ENCODE peak calls at places on chromosome 7, in six cellular contexts. S is esophagus squamous epithelium; G is CD4-positive, CD25-positive, alpha-beta regulatory T cell; U is neural progenitor cell; A is mammary epithelial cell; D is adipocyte. K is an unnamed sample. For H3K9me3, the result is how much of the 10 kb centered on the place peaks cover.

GRCh38 chr7:110442386-110442837 is 648.5 kb upstream of the LRRN3 start:
- DNase-seq in S (no peak), G (peak), U (peak), A (peak), D (peak), K (no peak)

GRCh38 chr7:66162622-66163021 is 42.5 kb upstream of the TPST1 start:
- DNase-seq in S (no peak), G (no peak), U (no peak), A (no peak), D (no peak), K (no peak)

GRCh38 chr7:958221-959200 is 4.0 kb upstream of the ADAP1 start:
- DNase-seq in S (no peak), G (no peak), U (peak), A (no peak), D (no peak), K (no peak)

GRCh38 chr7:44852590-44852989 is 4.7 kb upstream of the H2AZ2 start:
- DNase-seq in S (no peak), G (no peak), U (no peak), A (no peak), D (no peak), K (no peak)

GRCh38 chr7:55567495-55568070 is 4.7 kb downstream of the VOPP1 start:
- DNase-seq in S (no peak), G (no peak), U (no peak), A (no peak), D (no peak), K (no peak)

GRCh38 chr7:125427676-125428075 is 498.1 kb upstream of the POT1 start:
- DNase-seq in S (no peak), G (no peak), U (no peak), A (no peak), D (no peak), K (no peak)

GRCh38 chr7:117269417-117269816 is 53.4 kb downstream of the WNT2 start:
- DNase-seq in S (no peak), G (no peak), U (no peak), A (peak), D (peak), K (no peak)

GRCh38 chr7:4791738-4792536 is 16.5 kb downstream of the AP5Z1 start:
- DNase-seq in S (no peak), G (peak), U (peak), A (no peak), D (peak), K (peak)

GRCh38 chr7:28686418-28686800 is 271.7 kb downstream of the TRIL start:
- DNase-seq in S (no peak), G (no peak), U (peak), A (peak), D (peak), K (no peak)

GRCh38 chr7:55185941-55186609 is 167.3 kb downstream of the EGFR start:
- DNase-seq in S (no peak), G (no peak), U (no peak), A (peak), D (peak), K (no peak)

GRCh38 chr7:48875300-48875916 is 48.9 kb upstream of the CDC14C start:
- DNase-seq in S (no peak), G (no peak), U (peak), A (peak), D (peak), K (no peak)

GRCh38 chr7:93958216-93958615 is 36.7 kb downstream of the GNG11 start:
- DNase-seq in S (no peak), G (no peak), U (no peak), A (no peak), D (peak), K (no peak)

GRCh38 chr7:115585015-115585655 is 445.4 kb downstream of the TFEC start:
- DNase-seq in S (no peak), G (no peak), U (no peak), A (peak), D (no peak), K (no peak)

GRCh38 chr7:91671245-91671644 is 209.3 kb downstream of the MTERF1 start:
- DNase-seq in S (no peak), G (no peak), U (no peak), A (no peak), D (no peak), K (no peak)

GRCh38 chr7:31811650-31812461 is 124.8 kb downstream of the PPP1R17 start:
- DNase-seq in S (no peak), G (no peak), U (no peak), A (no peak), D (peak), K (no peak)

GRCh38 chr7:50982626-50983025 is 199.9 kb upstream of the GRB10 start:
- DNase-seq in S (no peak), G (no peak), U (peak), A (no peak), D (no peak), K (no peak)

GRCh38 chr7:16637279-16637795 is 8.2 kb downstream of the ANKMY2 start:
- DNase-seq in S (no peak), G (no peak), U (no peak), A (no peak), D (peak), K (no peak)

GRCh38 chr7:81887691-81888090 is 117.8 kb upstream of the HGF start:
- DNase-seq in S (no peak), G (no peak), U (no peak), A (no peak), D (no peak), K (no peak)

GRCh38 chr7:110544199-110544598 is 546.7 kb upstream of the LRRN3 start:
- DNase-seq in S (no peak), G (no peak), U (no peak), A (no peak), D (no peak), K (no peak)

GRCh38 chr7:28405662-28406061 is 6.7 kb upstream of the CREB5 start:
- DNase-seq in S (no peak), G (no peak), U (no peak), A (peak), D (peak), K (no peak)

GRCh38 chr7:47241112-47242065 is 340.5 kb downstream of the TNS3 start:
- DNase-seq in S (no peak), G (no peak), U (no peak), A (no peak), D (no peak), K (no peak)

GRCh38 chr7:8379264-8379663 is 54.1 kb upstream of the NXPH1 start:
- DNase-seq in S (no peak), G (no peak), U (peak), A (no peak), D (no peak), K (no peak)

GRCh38 chr7:22992874-22993840 is 20.8 kb downstream of the HYCC1 start:
- DNase-seq in S (no peak), G (peak), U (no peak), A (no peak), D (no peak), K (no peak)

GRCh38 chr7:21326916-21327315 is 101.0 kb upstream of the SP4 start:
- DNase-seq in S (no peak), G (no peak), U (no peak), A (no peak), D (no peak), K (no peak)

GRCh38 chr7:120628233-120628632 is 229.7 kb downstream of the TSPAN12 start:
- DNase-seq in S (no peak), G (no peak), U (no peak), A (no peak), D (no peak), K (no peak)

GRCh38 chr7:93359520-93360198 is 127.5 kb downstream of the VPS50 start:
- DNase-seq in S (no peak), G (no peak), U (no peak), A (no peak), D (peak), K (no peak)

GRCh38 chr7:38902443-38902842 is 6.5 kb downstream of the VPS41 start:
- DNase-seq in S (no peak), G (no peak), U (no peak), A (no peak), D (no peak), K (no peak)

GRCh38 chr7:26365077-26365896 is 73.6 kb downstream of the SNX10 start:
- DNase-seq in S (no peak), G (peak), U (peak), A (peak), D (peak), K (no peak)

GRCh38 chr7:107501593-107501992 is 31.7 kb downstream of the GPR22 start:
- DNase-seq in S (no peak), G (peak), U (peak), A (peak), D (peak), K (no peak)

GRCh38 chr7:36526720-36527548 is 137.3 kb downstream of the ANLN start:
- DNase-seq in S (no peak), G (peak), U (no peak), A (peak), D (peak), K (no peak)

GRCh38 chr7:44065431-44066110 is at the start of gene PGAM2:
- DNase-seq in S (no peak), G (peak), U (peak), A (no peak), D (no peak), K (peak)

GRCh38 chr7:2248984-2249694 is 7.1 kb downstream of the NUDT1 start:
- DNase-seq in S (no peak), G (no peak), U (no peak), A (peak), D (peak), K (no peak)

GRCh38 chr7:38795596-38795995 is 113.4 kb downstream of the VPS41 start:
- DNase-seq in S (no peak), G (no peak), U (no peak), A (peak), D (no peak), K (no peak)

GRCh38 chr7:105677803-105678583 is 96.7 kb upstream of the EFCAB10 start:
- DNase-seq in S (no peak), G (peak), U (no peak), A (no peak), D (no peak), K (peak)

GRCh38 chr7:101302641-101303101 is 18.9 kb downstream of the IFT22 start:
- DNase-seq in S (no peak), G (no peak), U (peak), A (no peak), D (no peak), K (no peak)
- H3K9me3 ChIP-seq in S (under half), G (under half), U (under half), A (under half), D (under half), K (under half)

GRCh38 chr7:42902361-42902760 is 9.5 kb downstream of the C7orf25 start:
- DNase-seq in S (no peak), G (no peak), U (no peak), A (no peak), D (no peak), K (no peak)
- H3K9me3 ChIP-seq in S (under half), G (under half), U (under half), A (under half), D (under half), K (under half)

GRCh38 chr7:157863176-157863575 is 526.4 kb downstream of the DNAJB6 start:
- DNase-seq in S (no peak), G (no peak), U (no peak), A (no peak), D (no peak), K (no peak)
- H3K9me3 ChIP-seq in S (under half), G (under half), U (under half), A (under half), D (under half), K (under half)

GRCh38 chr7:98651760-98652159 is 34.7 kb downstream of the NPTX2 start:
- DNase-seq in S (no peak), G (no peak), U (no peak), A (no peak), D (no peak), K (no peak)
- H3K9me3 ChIP-seq in S (under half), G (under half), U (under half), A (under half), D (under half), K (under half)

GRCh38 chr7:157952050-157952667 is 615.4 kb downstream of the DNAJB6 start:
- DNase-seq in S (no peak), G (no peak), U (no peak), A (no peak), D (no peak), K (no peak)
- H3K9me3 ChIP-seq in S (under half), G (under half), U (under half), A (under half), D (under half), K (under half)

GRCh38 chr7:140617081-140617480 is 23.5 kb downstream of the DENND2A start:
- DNase-seq in S (no peak), G (no peak), U (no peak), A (no peak), D (no peak), K (no peak)

GRCh38 chr7:140618291-140618690 is 22.3 kb downstream of the DENND2A start:
- DNase-seq in S (no peak), G (no peak), U (no peak), A (no peak), D (no peak), K (no peak)

GRCh38 chr7:140623995-140624902 is 16.4 kb downstream of the DENND2A start:
- DNase-seq in S (no peak), G (no peak), U (no peak), A (no peak), D (no peak), K (no peak)

GRCh38 chr7:140619101-140619615 is 21.5 kb downstream of the DENND2A start:
- DNase-seq in S (no peak), G (no peak), U (no peak), A (no peak), D (no peak), K (no peak)

GRCh38 chr7:140621326-140622035 is 19.1 kb downstream of the DENND2A start:
- DNase-seq in S (no peak), G (no peak), U (no peak), A (peak), D (peak), K (no peak)
- H3K9me3 ChIP-seq in S (under half), G (under half), U (under half), A (under half), D (under half), K (under half)

GRCh38 chr7:74318043-74318442 is 28.8 kb downstream of the CLIP2 start:
- DNase-seq in S (no peak), G (no peak), U (no peak), A (no peak), D (no peak), K (no peak)
- H3K9me3 ChIP-seq in S (under half), G (under half), U (under half), A (under half), D (under half), K (under half)

GRCh38 chr7:156158693-156159092 is 346.4 kb upstream of the SHH start:
- DNase-seq in S (no peak), G (no peak), U (no peak), A (no peak), D (no peak), K (no peak)
- H3K9me3 ChIP-seq in S (under half), G (under half), U (under half), A (under half), D (under half), K (under half)

DNA sequence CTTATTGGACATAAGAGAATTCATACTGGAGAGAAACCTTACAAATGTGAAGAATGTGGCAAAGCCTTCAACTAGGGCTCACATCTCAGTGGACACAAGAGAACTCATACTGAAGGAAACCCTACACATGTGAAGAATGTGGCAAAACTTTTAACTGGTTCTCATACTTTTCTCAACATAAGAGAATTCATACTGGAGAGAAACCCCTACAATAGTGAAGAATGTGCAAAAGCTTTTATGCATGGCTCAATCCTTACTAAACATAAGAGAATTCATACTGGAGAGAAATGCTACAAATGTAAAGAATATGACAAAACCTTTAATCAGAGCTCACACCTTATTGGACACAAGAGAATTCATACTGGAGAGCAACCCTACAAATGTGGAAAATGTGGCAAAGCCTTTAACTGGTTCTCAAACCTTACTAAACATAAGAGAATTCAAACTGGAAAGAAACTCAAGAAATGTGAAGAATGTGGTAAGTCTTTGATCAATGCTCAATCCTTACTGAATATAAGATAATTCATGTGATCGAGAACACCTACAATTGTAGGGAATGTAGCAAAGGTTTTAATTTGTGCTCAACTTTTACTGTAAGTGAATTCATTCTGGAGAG is 121.8 kb upstream of the ZNF722 start:
- DNase-seq in S (no peak), G (no peak), U (no peak), A (no peak), D (no peak), K (no peak)
- H3K9me3 ChIP-seq in S (half or more), G (half or more), U (half or more), A (under half), D (half or more), K (under half)

GRCh38 chr7:97003262-97004236 is 1.8 kb upstream of the DLX6 start:
- DNase-seq in S (no peak), G (no peak), U (peak), A (no peak), D (no peak), K (no peak)

GRCh38 chr7:97001656-97002554 is 3.4 kb upstream of the DLX6 start:
- DNase-seq in S (no peak), G (no peak), U (peak), A (no peak), D (no peak), K (no peak)

GRCh38 chr7:97002555-97003261 is 2.6 kb upstream of the DLX6 start:
- DNase-seq in S (no peak), G (no peak), U (peak), A (no peak), D (no peak), K (no peak)

GRCh38 chr7:96998765-96999164 is 6.6 kb upstream of the DLX6 start:
- DNase-seq in S (no peak), G (no peak), U (peak), A (no peak), D (no peak), K (no peak)

DNA sequence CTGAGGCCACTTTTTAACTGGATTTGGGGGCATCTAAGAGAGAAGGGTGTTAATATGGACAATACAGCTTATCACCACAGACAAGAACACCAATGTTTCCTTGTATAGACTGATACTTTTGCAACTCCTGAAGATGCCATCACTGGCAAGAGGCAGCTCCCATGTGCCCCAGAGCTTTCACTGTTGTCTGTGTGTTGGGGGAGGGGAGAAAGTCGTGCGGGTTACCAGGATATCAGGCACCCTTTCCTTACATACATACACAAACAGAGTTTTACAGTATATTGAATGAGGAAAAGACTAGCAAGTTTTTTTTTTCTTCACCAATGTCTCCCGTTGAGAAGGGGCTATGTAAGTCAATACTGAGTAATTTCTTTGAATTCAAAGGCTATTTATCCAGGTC is 4.1 kb upstream of the DLX6 start:
- DNase-seq in S (no peak), G (no peak), U (peak), A (no peak), D (no peak), K (no peak)
- H3K9me3 ChIP-seq in S (under half), G (under half), U (under half), A (under half), D (under half), K (under half)

K was measured in CD8-positive, alpha-beta memory T cell.